ENCODE peak calls at places on chromosome 11, in four cellular contexts. H, W, F and Y are unnamed samples.
A peak's percentile ranks its signal among the peaks of the same experiment; 100 is the strongest.

GRCh38 chr11:59173080-59173963 is 1.4 kb downstream of the DTX4 start:
- DNase-seq in H (peak; percentile 63), W (no peak), F (no peak), Y (no peak)

GRCh38 chr11:13216019-13217006 is 61.3 kb upstream of the BMAL1 start:
- DNase-seq in H (no peak), W (no peak), F (no peak), Y (peak; percentile 56)

GRCh38 chr11:90235536-90235935 is 12.7 kb upstream of the CHORDC1 start:
- DNase-seq in H (no peak), W (no peak), F (no peak), Y (no peak)

GRCh38 chr11:73366265-73366610 is 10.0 kb upstream of the RELT start:
- DNase-seq in H (no peak), W (no peak), F (no peak), Y (no peak)

GRCh38 chr11:96033569-96033968 is 109.7 kb upstream of the MTMR2 start:
- DNase-seq in H (no peak), W (no peak), F (no peak), Y (no peak)

GRCh38 chr11:73182824-73183321 is 35.2 kb upstream of the P2RY2 start:
- DNase-seq in H (peak; percentile 31), W (no peak), F (no peak), Y (no peak)

GRCh38 chr11:32090774-32091370 is at the start of gene RCN1:
- DNase-seq in H (peak; percentile 94), W (no peak), F (peak; percentile 33), Y (no peak)

GRCh38 chr11:128717581-128717980 is 23.7 kb downstream of the FLI1 start:
- DNase-seq in H (no peak), W (no peak), F (no peak), Y (no peak)

GRCh38 chr11:93857413-93858185 is 7.2 kb upstream of the VSTM5 start:
- DNase-seq in H (no peak), W (no peak), F (no peak), Y (no peak)

GRCh38 chr11:130778026-130778425 is 138.3 kb downstream of the SNX19 start:
- DNase-seq in H (no peak), W (no peak), F (no peak), Y (no peak)

GRCh38 chr11:367956-368413 is 1.3 kb upstream of the B4GALNT4 start:
- DNase-seq in H (no peak), W (no peak), F (no peak), Y (no peak)

GRCh38 chr11:371051-371450 is 1.8 kb downstream of the B4GALNT4 start:
- DNase-seq in H (no peak), W (no peak), F (no peak), Y (no peak)

GRCh38 chr11:370087-370941 is 1.0 kb downstream of the B4GALNT4 start:
- DNase-seq in H (peak; percentile 39), W (no peak), F (no peak), Y (no peak)

GRCh38 chr11:368414-369335 is 624 bp upstream of the B4GALNT4 start:
- DNase-seq in H (peak; percentile 70), W (no peak), F (no peak), Y (no peak)

DNA sequence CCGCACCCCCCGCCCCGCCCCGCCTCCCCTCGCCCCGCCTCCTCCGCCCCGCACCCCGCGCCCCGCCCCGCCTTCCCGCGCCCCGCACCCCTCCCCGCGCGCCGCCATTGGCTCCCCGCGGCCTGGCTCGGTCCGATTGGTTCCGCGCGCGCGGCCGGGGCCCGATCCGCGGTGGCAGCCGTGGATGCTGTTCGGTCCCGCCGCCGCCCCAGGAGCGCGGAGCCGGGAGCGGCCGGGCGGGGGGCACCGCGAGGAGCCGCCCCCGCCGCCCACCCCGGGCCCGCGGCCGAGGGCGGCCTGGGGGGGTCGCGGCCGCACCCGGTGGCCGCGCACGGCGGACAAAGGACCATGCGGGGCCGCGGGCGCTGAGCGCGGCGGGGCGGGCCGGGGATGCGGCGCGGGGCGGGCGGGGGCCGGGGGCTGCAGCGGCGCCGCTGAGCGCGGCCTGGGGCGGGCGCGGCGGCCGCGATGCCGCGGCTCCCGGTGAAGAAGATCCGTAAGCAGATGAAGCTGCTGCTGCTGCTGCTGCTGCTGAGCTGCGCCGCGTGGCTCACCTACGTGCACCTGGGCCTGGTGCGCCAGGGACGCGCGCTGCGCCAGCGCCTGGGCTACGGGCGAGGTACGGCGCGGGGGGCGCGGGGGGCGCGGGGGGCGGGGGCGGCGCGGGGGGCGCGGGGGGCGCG is at the start of gene B4GALNT4:
- DNase-seq in H (peak; percentile 80), W (no peak), F (peak; percentile 71), Y (no peak)
- H3K4me3 ChIP-seq in H (peak within 1 kb of the TSS; percentile 52), W (peak within 1 kb of the TSS; percentile 34), F (peak within 1 kb of the TSS; percentile 59), Y (peak within 1 kb of the TSS; percentile 56)

DNA sequence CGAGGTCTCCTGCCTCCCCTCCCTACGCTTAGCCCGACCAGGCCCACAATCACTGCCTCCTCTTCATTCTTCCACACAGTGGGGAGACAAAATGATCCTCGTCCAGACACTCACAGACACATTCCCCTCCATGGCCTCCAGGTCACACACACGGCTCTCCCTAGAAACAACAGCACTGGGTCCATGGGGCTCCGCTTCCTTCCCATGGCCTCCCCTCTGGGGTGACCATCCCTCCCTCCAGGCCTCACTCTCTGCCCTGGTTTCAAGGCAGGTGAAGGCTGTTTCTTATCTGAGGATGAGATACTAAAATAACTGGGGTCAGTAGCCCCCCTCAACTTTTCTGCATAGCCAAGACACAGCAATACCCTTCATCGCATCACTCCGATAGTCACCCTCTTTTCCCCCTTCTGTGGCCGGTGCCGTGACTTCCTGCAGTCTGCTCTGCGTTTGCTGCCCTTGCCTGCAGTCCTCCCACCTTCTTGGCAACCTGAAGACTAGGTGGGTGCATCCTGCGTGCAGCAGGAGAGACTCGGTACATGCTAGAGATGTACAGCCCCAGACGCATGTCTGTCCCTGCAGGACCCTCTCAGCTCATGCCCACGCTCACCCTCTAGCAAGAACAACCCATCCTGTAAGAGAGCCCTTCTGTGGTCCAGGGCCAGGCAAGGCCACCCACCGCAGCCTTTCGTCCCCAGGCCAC is 55.8 kb downstream of the CD6 start:
- DNase-seq in H (no peak), W (no peak), F (no peak), Y (no peak)
- H3K4me3 ChIP-seq in H (no peak overlapping the region), W (no peak overlapping the region), F (no peak overlapping the region), Y (no peak overlapping the region)

DNA sequence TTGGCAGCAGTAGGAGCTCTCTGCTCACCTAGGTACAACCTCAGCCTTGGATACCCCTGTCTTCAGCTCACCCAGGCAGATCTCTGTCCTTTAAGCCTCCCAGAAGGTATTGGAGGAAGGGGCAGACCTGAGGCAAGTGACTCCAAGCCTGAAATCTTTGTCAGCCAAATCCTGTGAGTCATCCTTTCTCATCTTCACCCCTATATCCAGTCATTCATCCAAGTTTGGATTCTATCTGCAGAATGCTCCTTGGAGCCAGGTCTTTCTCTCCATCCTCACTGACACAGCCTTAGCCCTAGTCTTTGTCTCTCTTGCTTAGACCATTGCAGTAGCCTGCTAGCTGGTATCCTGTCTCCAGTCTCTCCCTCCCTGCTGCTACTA is 10.4 kb upstream of the THY1 start:
- DNase-seq in H (no peak), W (peak; percentile 35), F (no peak), Y (peak; percentile 59)
- H3K4me3 ChIP-seq in H (no peak overlapping the region), W (peak overlapping the region; percentile 40), F (no peak overlapping the region), Y (peak overlapping the region; percentile 32)

GRCh38 chr11:81218440-81218839 is 1515.2 kb downstream of the FAM181B start:
- DNase-seq in H (no peak), W (no peak), F (no peak), Y (no peak)
- H3K4me3 ChIP-seq in H (no peak overlapping the region), W (no peak overlapping the region), F (no peak overlapping the region), Y (no peak overlapping the region)

DNA sequence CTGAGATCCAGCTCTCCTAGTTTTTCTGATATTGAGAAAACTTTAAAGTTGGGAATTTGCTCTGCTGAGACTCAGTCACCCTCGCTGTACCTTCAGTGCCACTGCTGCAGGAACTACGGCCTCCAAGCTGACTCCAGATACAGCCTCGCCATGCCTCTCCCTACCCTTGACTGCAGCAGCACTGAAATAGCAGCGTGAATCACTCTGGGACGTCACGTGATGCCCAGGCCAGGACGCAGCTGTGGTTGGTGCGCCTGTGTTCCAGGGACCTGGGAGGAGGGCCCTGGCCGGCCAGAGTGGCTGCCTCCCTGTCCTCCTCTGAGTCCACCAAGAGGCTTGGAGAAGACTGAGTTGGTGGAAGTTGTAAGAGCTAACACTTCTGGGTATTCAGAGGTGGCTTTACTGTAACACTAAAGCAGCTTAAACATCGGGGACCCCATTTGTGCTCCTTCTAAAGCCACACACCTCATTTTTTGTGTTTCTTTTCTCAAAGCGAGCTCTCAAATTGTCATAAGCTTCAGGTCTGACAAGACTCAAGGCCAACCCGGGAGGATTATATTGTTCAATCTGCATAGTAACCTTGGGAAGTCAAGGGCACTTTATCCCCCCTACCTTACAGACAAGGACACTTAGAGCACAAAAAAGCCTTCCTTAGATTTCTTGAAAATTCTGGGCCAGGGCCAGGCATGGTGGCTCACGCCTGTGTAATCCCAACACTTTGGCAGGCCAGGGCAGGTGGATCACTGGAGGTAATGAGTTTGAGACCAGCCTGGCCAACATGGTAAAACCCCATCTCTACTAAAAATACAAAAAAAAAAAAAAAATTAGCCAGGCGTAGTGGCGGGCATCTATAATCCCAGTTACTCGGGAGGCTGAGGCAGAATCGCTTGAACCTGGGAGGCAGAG is 4.2 kb upstream of the STIP1 start:
- DNase-seq in H (peak; percentile 95), W (no peak), F (peak; percentile 96), Y (peak; percentile 86)
- H3K4me3 ChIP-seq in H (no peak overlapping the region), W (no peak overlapping the region), F (peak overlapping the region; percentile 33), Y (peak overlapping the region; percentile 18)

DNA sequence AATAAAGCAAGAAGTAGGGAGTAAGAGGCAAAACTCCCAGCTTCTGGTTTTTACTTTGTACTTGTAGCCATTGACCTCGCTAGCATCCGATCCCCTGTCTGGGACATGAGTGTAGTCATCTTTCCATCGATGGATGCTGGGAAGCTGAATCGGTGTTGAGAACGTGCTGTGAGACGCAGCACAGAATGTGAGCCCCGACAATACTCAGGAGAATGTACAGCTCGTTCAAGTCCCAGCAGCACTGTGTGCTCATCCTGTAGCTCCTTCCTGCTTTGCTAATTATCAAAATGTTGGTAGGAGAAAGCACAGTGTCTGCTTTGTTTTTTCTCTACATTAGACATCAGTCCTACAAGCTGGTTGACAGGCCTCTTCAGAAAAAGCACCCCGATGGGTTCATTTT is 56.6 kb downstream of the JAM3 start:
- DNase-seq in H (peak; percentile 9), W (no peak), F (no peak), Y (no peak)
- H3K4me3 ChIP-seq in H (peak overlapping the region; percentile 9), W (no peak overlapping the region), F (peak overlapping the region; percentile 58), Y (peak overlapping the region; percentile 30)

GRCh38 chr11:104968856-104969776 is 742 bp upstream of the CASP4 start:
- DNase-seq in H (no peak), W (no peak), F (no peak), Y (no peak)
- H3K4me3 ChIP-seq in H (no peak overlapping the region), W (peak overlapping the region; percentile 85), F (peak overlapping the region; percentile 43), Y (peak overlapping the region; percentile 36)

DNA sequence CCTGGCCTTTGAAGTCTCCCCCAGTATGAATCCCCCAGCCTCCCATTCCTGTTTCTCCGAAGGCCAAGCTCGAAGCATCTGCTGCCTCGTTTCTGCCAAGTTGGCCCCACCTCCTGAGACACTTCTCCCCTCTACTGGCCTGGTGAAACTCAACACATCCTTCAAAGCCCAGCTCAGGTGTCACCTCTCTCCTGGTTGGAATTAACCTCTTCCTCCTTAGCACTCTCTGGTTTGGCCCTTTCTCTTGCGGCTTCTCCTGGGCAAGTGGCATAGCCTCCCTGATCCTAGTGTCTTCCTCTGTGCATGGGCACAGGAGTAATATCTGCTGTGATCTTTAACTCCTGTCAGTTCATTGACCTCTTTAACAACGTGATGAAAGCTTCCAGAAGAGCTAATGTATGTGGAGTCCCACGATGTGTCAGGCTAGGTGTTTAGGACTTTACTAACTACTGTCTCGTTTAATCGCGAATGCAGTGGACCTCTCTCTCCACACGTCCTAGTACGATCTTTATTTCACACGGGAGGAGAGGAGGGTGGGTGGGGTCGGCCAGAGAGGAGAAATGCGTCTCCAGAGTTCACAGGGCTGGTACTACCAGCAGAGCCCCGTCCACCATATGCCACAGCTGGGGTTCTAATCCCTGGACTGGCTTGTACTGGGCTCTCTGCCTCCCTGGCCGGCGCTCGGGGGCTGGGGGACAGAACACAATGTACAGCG is 824 bp upstream of the PTPRJ start:
- DNase-seq in H (peak; percentile 49), W (no peak), F (no peak), Y (no peak)
- H3K4me3 ChIP-seq in H (peak overlapping the region; percentile 96), W (no peak overlapping the region), F (peak overlapping the region; percentile 96), Y (peak overlapping the region; percentile 65)